ENCODE peak calls at places on chromosome 11, in nine cellular contexts. N is NCI-H1105 treated with DMSO at 0.1 percent for 48 hours; S is stimulated activated CD8-positive, alpha-beta memory T cell treated with anti-CD3 and anti-CD28 coated beads, Interleukin-15, amount 100 ng/mL, for 4 hours; Y is endothelial cell; V is left ventricle myocardium inferior; I is GM04504; E is foreskin melanocyte; U is retinal pigment epithelial cell; L is osteoblast. Z is an unnamed sample.

GRCh38 chr11:86954288-86955110 is 696 bp downstream of the FZD4 start:
- DNase-seq in N (no peak), S (no peak), Y (peak; percentile 35), V (no peak), I (no peak), E (no peak), U (no peak), L (peak; percentile 88), Z (no peak)

GRCh38 chr11:130068546-130068985 is 1.1 kb upstream of the APLP2 start:
- DNase-seq in N (no peak), S (no peak), Y (no peak), V (no peak), I (no peak), E (no peak), U (no peak), L (peak; percentile 84), Z (no peak)

GRCh38 chr11:116255234-116255953 is 517.4 kb downstream of the BUD13 start:
- DNase-seq in N (peak; percentile 41), S (no peak), Y (no peak), V (no peak), I (no peak), E (no peak), U (no peak), L (no peak), Z (no peak)

GRCh38 chr11:44617671-44618461 is 52.4 kb downstream of the CD82 start:
- DNase-seq in N (no peak), S (no peak), Y (no peak), V (no peak), I (no peak), E (no peak), U (no peak), L (peak; percentile 57), Z (no peak)

GRCh38 chr11:118306556-118306955 is 2.0 kb downstream of the CD3E start:
- DNase-seq in N (no peak), S (no peak), Y (no peak), V (no peak), I (no peak), E (peak; percentile 38), U (no peak), L (no peak), Z (no peak)

GRCh38 chr11:33669598-33670249 is 30.9 kb downstream of the C11orf91 start:
- DNase-seq in N (no peak), S (no peak), Y (no peak), V (no peak), I (no peak), E (peak; percentile 73), U (no peak), L (no peak), Z (no peak)

GRCh38 chr11:128575956-128576340 is 11.4 kb downstream of the ETS1 start:
- DNase-seq in N (no peak), S (no peak), Y (no peak), V (no peak), I (no peak), E (no peak), U (no peak), L (peak; percentile 65), Z (no peak)

GRCh38 chr11:3954448-3955298 is 99.2 kb downstream of the STIM1 start:
- DNase-seq in N (no peak), S (no peak), Y (no peak), V (no peak), I (no peak), E (no peak), U (no peak), L (no peak), Z (no peak)